ENCODE peak calls at places on chromosomes 7 and 10, in ten cellular contexts. P, O, F, X, M, Y, S, R, N and K are unnamed samples.

GRCh38 chr10:122062831-122063674 is 74.1 kb downstream of the TACC2 start:
- DNase-seq in P (peak), O (peak), F (peak), X (peak), M (peak), Y (peak), S (peak), R (no peak), N (peak), K (no peak)

GRCh38 chr7:74627699-74628411 is 29.7 kb upstream of the GTF2I start:
- DNase-seq in P (peak), O (no peak), F (peak), X (no peak), M (no peak), Y (no peak), S (peak), R (no peak), N (peak), K (no peak)

GRCh38 chr7:130882396-130882795 is 148.4 kb upstream of the KLF14 start:
- DNase-seq in P (no peak), O (no peak), F (no peak), X (no peak), M (no peak), Y (no peak), S (no peak), R (no peak), N (no peak), K (no peak)

GRCh38 chr10:66514666-66515065 is 411.2 kb upstream of the LRRTM3 start:
- DNase-seq in P (no peak), O (no peak), F (no peak), X (no peak), M (no peak), Y (no peak), S (no peak), R (no peak), N (no peak), K (no peak)

GRCh38 chr7:136009488-136010079 is 32.4 kb upstream of the MTPN start:
- DNase-seq in P (no peak), O (no peak), F (peak), X (no peak), M (no peak), Y (peak), S (no peak), R (peak), N (no peak), K (no peak)

GRCh38 chr7:6290345-6290744 is 17.9 kb upstream of the CYTH3 start:
- DNase-seq in P (no peak), O (no peak), F (no peak), X (no peak), M (no peak), Y (no peak), S (no peak), R (no peak), N (no peak), K (no peak)

GRCh38 chr7:97145068-97145467 is 27.6 kb downstream of the SDHAF3 start:
- DNase-seq in P (no peak), O (no peak), F (peak), X (no peak), M (no peak), Y (no peak), S (no peak), R (no peak), N (no peak), K (no peak)

GRCh38 chr7:11355571-11355970 is 381.9 kb downstream of the PHF14 start:
- DNase-seq in P (no peak), O (no peak), F (no peak), X (no peak), M (no peak), Y (no peak), S (no peak), R (no peak), N (no peak), K (no peak)

GRCh38 chr10:48598243-48598935 is 6.5 kb downstream of the ARHGAP22 start:
- DNase-seq in P (peak), O (no peak), F (no peak), X (no peak), M (no peak), Y (no peak), S (no peak), R (no peak), N (no peak), K (no peak)

GRCh38 chr10:71270301-71270777 is 48.7 kb upstream of the SLC29A3 start:
- DNase-seq in P (peak), O (peak), F (peak), X (no peak), M (no peak), Y (peak), S (peak), R (peak), N (no peak), K (no peak)

GRCh38 chr10:5566606-5567005 is 41.8 kb downstream of the CALML3 start:
- DNase-seq in P (no peak), O (no peak), F (no peak), X (no peak), M (no peak), Y (no peak), S (no peak), R (no peak), N (no peak), K (no peak)

GRCh38 chr10:8656261-8656660 is 601.8 kb downstream of the GATA3 start:
- DNase-seq in P (no peak), O (no peak), F (no peak), X (no peak), M (no peak), Y (no peak), S (no peak), R (no peak), N (no peak), K (no peak)

GRCh38 chr7:140883378-140883777 is 41.4 kb downstream of the BRAF start:
- DNase-seq in P (no peak), O (no peak), F (no peak), X (no peak), M (no peak), Y (no peak), S (no peak), R (no peak), N (no peak), K (no peak)
- TF ChIP-seq CTCF in P (no peak), O (no peak), F (no peak), X (no peak), M (no peak), Y (no peak), S (no peak), R (no peak), N (no peak), K (no peak)

GRCh38 chr10:85992324-85992723 is 374.3 kb downstream of the GRID1 start:
- DNase-seq in P (no peak), O (no peak), F (no peak), X (no peak), M (no peak), Y (no peak), S (no peak), R (no peak), N (no peak), K (no peak)

GRCh38 chr10:85997544-85997943 is 369.1 kb downstream of the GRID1 start:
- DNase-seq in P (no peak), O (no peak), F (no peak), X (no peak), M (no peak), Y (no peak), S (no peak), R (no peak), N (no peak), K (no peak)

GRCh38 chr10:85993840-85994507 is 372.6 kb downstream of the GRID1 start:
- DNase-seq in P (no peak), O (no peak), F (no peak), X (no peak), M (no peak), Y (no peak), S (no peak), R (no peak), N (no peak), K (no peak)

GRCh38 chr10:85993140-85993539 is 373.5 kb downstream of the GRID1 start:
- DNase-seq in P (no peak), O (no peak), F (no peak), X (no peak), M (no peak), Y (no peak), S (no peak), R (no peak), N (no peak), K (no peak)

DNA sequence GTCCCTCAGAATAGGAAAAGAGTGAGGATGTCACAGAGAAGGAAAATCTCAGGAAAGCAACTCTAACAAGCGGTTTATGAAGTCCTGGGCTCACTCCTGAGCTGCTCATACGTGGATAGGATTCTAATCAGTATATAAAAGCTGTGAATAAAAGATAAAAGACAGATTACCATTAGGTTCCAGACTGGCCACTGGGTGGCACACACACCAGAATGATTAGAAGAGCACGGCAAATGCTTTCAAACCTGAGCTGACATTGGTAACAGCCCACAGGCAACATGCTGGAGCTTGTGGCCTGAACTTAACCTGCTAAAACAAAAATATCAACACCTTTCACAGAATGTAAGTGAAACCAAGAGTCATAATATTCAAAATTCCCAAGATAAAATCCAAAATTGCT is 370.8 kb downstream of the GRID1 start:
- DNase-seq in P (peak), O (no peak), F (peak), X (no peak), M (no peak), Y (peak), S (no peak), R (peak), N (no peak), K (no peak)
- TF ChIP-seq CTCF in P (no peak), O (no peak), F (peak), X (peak), M (no peak), Y (peak), S (peak), R (peak), N (no peak), K (peak)

DNA sequence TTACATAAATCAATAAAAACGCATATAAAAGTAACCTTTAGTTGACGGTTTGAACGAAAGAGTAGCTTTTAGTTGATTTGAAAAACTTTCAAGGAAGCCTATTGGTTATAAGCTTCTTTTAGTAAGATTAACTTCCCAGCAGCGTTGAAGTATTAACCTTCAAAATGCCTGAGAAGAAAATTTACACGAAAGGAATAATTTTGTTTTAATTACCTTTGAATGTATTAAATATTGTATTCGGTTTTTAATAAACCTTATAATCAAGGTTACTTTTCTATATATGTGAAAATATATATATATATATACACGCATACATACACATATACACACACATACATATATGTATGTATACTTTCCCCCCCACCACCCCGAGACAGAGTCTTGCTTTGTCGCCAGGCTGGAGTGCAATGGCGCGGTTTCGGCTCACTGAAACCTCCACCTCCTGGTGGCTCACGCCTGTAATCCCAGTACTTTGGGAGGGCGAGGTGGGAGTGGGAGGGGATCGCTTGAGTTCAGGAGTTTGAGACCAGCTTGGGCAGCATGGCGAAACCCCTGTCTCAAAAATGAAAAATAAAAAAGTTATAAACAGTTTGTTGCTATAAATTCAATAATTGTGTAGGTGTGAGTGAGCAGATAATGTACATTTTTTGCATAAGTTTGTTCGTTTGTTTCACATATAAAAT is 57.6 kb upstream of the EZH2 start:
- DNase-seq in P (peak), O (peak), F (peak), X (no peak), M (peak), Y (peak), S (peak), R (no peak), N (peak), K (no peak)
- TF ChIP-seq CTCF in P (peak), O (no peak), F (peak), X (no peak), M (peak), Y (peak), S (no peak), R (peak), N (peak), K (peak)

DNA sequence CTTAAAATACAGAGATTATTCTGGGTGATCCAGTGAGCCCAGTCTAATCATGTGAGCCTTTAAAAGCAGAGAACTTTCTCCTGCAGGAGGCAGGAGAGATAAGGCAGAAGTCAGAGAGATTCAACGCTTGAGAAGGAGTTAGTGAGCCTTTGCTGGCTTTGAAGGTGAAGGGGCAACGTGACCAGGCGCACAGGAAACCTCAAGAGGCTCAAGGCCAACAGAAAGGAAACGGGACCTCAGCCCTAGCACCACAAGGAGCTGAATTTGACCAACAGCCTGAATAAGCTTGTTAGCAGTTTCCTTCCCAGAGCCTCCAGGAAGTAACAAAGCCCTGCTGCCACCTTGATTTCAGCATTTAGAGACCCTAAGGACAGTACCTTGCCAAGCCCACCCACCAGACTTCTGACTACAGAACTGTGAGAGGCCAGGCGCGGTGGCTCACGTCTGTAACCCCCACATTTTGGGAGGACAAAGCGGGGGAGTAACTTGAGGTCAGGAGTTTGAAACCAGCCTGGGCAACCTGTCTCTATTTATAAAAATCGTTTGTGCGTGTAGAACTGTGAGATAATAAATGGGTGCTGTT is 87.3 kb upstream of the KAT6B start:
- DNase-seq in P (peak), O (no peak), F (peak), X (no peak), M (no peak), Y (no peak), S (no peak), R (peak), N (no peak), K (peak)
- TF ChIP-seq CTCF in P (no peak), O (no peak), F (peak), X (no peak), M (no peak), Y (no peak), S (peak), R (peak), N (no peak), K (peak)

GRCh38 chr10:102375250-102375649 is 20.3 kb upstream of the NFKB2 start:
- DNase-seq in P (no peak), O (no peak), F (no peak), X (no peak), M (no peak), Y (no peak), S (no peak), R (no peak), N (no peak), K (no peak)
- TF ChIP-seq CTCF in P (no peak), O (no peak), F (peak), X (no peak), M (no peak), Y (no peak), S (no peak), R (peak), N (no peak), K (no peak)

GRCh38 chr10:61464461-61465215 is 11.5 kb upstream of the TMEM26 start:
- DNase-seq in P (no peak), O (no peak), F (peak), X (no peak), M (no peak), Y (no peak), S (no peak), R (no peak), N (no peak), K (no peak)
- TF ChIP-seq CTCF in P (no peak), O (no peak), F (no peak), X (no peak), M (no peak), Y (no peak), S (no peak), R (no peak), N (no peak), K (no peak)

DNA sequence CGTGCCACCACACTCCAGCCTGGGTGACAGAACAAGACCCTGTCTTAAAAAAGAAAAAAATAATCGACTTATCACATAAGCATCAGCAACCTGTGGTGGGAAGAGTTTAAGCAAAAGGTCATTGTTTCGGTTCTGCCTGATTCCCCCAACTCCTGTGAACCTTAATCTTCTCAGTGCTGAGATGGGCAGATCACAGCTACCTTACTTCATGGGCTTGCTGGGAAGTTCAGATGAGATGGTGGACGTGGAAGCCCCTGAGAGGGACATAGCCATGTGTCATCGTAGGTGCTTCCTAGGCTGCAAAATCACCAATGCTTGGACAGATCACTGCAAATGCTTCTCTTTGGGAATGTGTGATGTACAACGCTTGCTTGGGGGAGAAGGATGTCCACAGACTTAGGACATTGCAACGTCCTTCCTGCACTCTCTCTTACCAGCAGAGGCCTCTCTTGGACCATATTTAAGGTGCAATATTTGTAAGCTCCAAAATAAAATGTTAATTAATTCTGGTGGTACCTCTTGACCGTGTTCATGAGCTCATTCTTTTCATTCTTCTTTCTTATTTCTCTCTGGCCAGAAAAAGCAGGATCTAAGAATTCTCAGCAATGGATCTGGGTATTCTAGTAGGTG is 8.6 kb downstream of the GJD4 start:
- DNase-seq in P (no peak), O (no peak), F (peak), X (no peak), M (no peak), Y (peak), S (no peak), R (no peak), N (no peak), K (no peak)
- TF ChIP-seq CTCF in P (no peak), O (no peak), F (peak), X (no peak), M (no peak), Y (peak), S (peak), R (peak), N (peak), K (peak)

GRCh38 chr10:104622175-104622574 is 18.9 kb upstream of the SORCS3 start:
- DNase-seq in P (no peak), O (no peak), F (no peak), X (no peak), M (no peak), Y (no peak), S (no peak), R (no peak), N (no peak), K (no peak)

GRCh38 chr10:104617831-104618230 is 23.3 kb upstream of the SORCS3 start:
- DNase-seq in P (no peak), O (no peak), F (no peak), X (no peak), M (no peak), Y (no peak), S (no peak), R (no peak), N (no peak), K (no peak)

GRCh38 chr10:104622598-104623209 is 18.4 kb upstream of the SORCS3 start:
- DNase-seq in P (no peak), O (no peak), F (peak), X (no peak), M (no peak), Y (peak), S (no peak), R (no peak), N (no peak), K (no peak)
- TF ChIP-seq CTCF in P (no peak), O (no peak), F (peak), X (no peak), M (no peak), Y (peak), S (peak), R (peak), N (no peak), K (peak)